ENCODE peak calls at places on chromosomes 5 and 9, in ten cellular contexts. One of them, this sample, is unnamed.

GRCh38 chr5:159156839-159157238 is 52.5 kb downstream of the RNF145 start:
- DNase-seq in HFFc6: peak
- DNase-seq in mammary epithelial cell: peak
- DNase-seq in NCI-H510A treated with DMSO at 0.1 percent for 48 hours: peak
- DNase-seq in activated CD8-positive, alpha-beta memory T cell treated with anti-CD3 and anti-CD28 coated beads, Interleukin-2, amount 50 U/mL, for 48 hours: no peak
- DNase-seq in stimulated activated CD4-positive, alpha-beta T cell treated with anti-CD3 and anti-CD28 coated beads, Interleukin-1b, Interleukin-23, amount 100 ng/mL, for 1 hour: peak
- DNase-seq in ELF-1: peak
- DNase-seq in caudate nucleus: no peak
- DNase-seq in ovary: peak
- DNase-seq in HS-27A: peak
- DNase-seq in this sample: peak

GRCh38 chr5:42005561-42006153 is 80.6 kb downstream of the FBXO4 start:
- DNase-seq in caudate nucleus: no peak
- DNase-seq in mammary epithelial cell: peak
- DNase-seq in HS-27A: no peak
- DNase-seq in ovary: no peak
- DNase-seq in ELF-1: no peak
- DNase-seq in HFFc6: peak
- DNase-seq in NCI-H510A treated with DMSO at 0.1 percent for 48 hours: peak
- DNase-seq in activated CD8-positive, alpha-beta memory T cell treated with anti-CD3 and anti-CD28 coated beads, Interleukin-2, amount 50 U/mL, for 48 hours: no peak
- DNase-seq in stimulated activated CD4-positive, alpha-beta T cell treated with anti-CD3 and anti-CD28 coated beads, Interleukin-1b, Interleukin-23, amount 100 ng/mL, for 1 hour: no peak
- DNase-seq in this sample: no peak

GRCh38 chr5:114924784-114925183 is 244.9 kb downstream of the TRIM36 start:
- DNase-seq in mammary epithelial cell: no peak
- DNase-seq in caudate nucleus: no peak
- DNase-seq in ELF-1: peak
- DNase-seq in ovary: no peak
- DNase-seq in HS-27A: no peak
- DNase-seq in stimulated activated CD4-positive, alpha-beta T cell treated with anti-CD3 and anti-CD28 coated beads, Interleukin-1b, Interleukin-23, amount 100 ng/mL, for 1 hour: no peak
- DNase-seq in activated CD8-positive, alpha-beta memory T cell treated with anti-CD3 and anti-CD28 coated beads, Interleukin-2, amount 50 U/mL, for 48 hours: no peak
- DNase-seq in HFFc6: no peak
- DNase-seq in NCI-H510A treated with DMSO at 0.1 percent for 48 hours: no peak
- DNase-seq in this sample: no peak

GRCh38 chr9:115220339-115221009 is 102.5 kb upstream of the TNC start:
- DNase-seq in HS-27A: no peak
- DNase-seq in stimulated activated CD4-positive, alpha-beta T cell treated with anti-CD3 and anti-CD28 coated beads, Interleukin-1b, Interleukin-23, amount 100 ng/mL, for 1 hour: no peak
- DNase-seq in ELF-1: no peak
- DNase-seq in mammary epithelial cell: peak
- DNase-seq in NCI-H510A treated with DMSO at 0.1 percent for 48 hours: no peak
- DNase-seq in ovary: no peak
- DNase-seq in HFFc6: no peak
- DNase-seq in activated CD8-positive, alpha-beta memory T cell treated with anti-CD3 and anti-CD28 coated beads, Interleukin-2, amount 50 U/mL, for 48 hours: no peak
- DNase-seq in caudate nucleus: no peak
- DNase-seq in this sample: no peak

GRCh38 chr9:2241461-2241874 is 226.3 kb downstream of the SMARCA2 start:
- DNase-seq in HS-27A: no peak
- DNase-seq in ELF-1: peak
- DNase-seq in NCI-H510A treated with DMSO at 0.1 percent for 48 hours: peak
- DNase-seq in caudate nucleus: peak
- DNase-seq in stimulated activated CD4-positive, alpha-beta T cell treated with anti-CD3 and anti-CD28 coated beads, Interleukin-1b, Interleukin-23, amount 100 ng/mL, for 1 hour: no peak
- DNase-seq in activated CD8-positive, alpha-beta memory T cell treated with anti-CD3 and anti-CD28 coated beads, Interleukin-2, amount 50 U/mL, for 48 hours: no peak
- DNase-seq in HFFc6: peak
- DNase-seq in ovary: peak
- DNase-seq in mammary epithelial cell: no peak
- DNase-seq in this sample: no peak

GRCh38 chr9:77892171-77892570 is 139.4 kb downstream of the GNAQ start:
- DNase-seq in ovary: no peak
- DNase-seq in ELF-1: no peak
- DNase-seq in stimulated activated CD4-positive, alpha-beta T cell treated with anti-CD3 and anti-CD28 coated beads, Interleukin-1b, Interleukin-23, amount 100 ng/mL, for 1 hour: no peak
- DNase-seq in HFFc6: no peak
- DNase-seq in NCI-H510A treated with DMSO at 0.1 percent for 48 hours: no peak
- DNase-seq in mammary epithelial cell: no peak
- DNase-seq in HS-27A: no peak
- DNase-seq in activated CD8-positive, alpha-beta memory T cell treated with anti-CD3 and anti-CD28 coated beads, Interleukin-2, amount 50 U/mL, for 48 hours: no peak
- DNase-seq in caudate nucleus: no peak
- DNase-seq in this sample: no peak

GRCh38 chr5:56314536-56314935 is 81.4 kb upstream of the ANKRD55 start:
- DNase-seq in HFFc6: no peak
- DNase-seq in ovary: no peak
- DNase-seq in ELF-1: peak
- DNase-seq in mammary epithelial cell: no peak
- DNase-seq in stimulated activated CD4-positive, alpha-beta T cell treated with anti-CD3 and anti-CD28 coated beads, Interleukin-1b, Interleukin-23, amount 100 ng/mL, for 1 hour: peak
- DNase-seq in HS-27A: no peak
- DNase-seq in caudate nucleus: no peak
- DNase-seq in activated CD8-positive, alpha-beta memory T cell treated with anti-CD3 and anti-CD28 coated beads, Interleukin-2, amount 50 U/mL, for 48 hours: no peak
- DNase-seq in NCI-H510A treated with DMSO at 0.1 percent for 48 hours: no peak
- DNase-seq in this sample: no peak

GRCh38 chr5:148972958-148973357 is 89.9 kb downstream of the SH3TC2 start:
- DNase-seq in HFFc6: peak
- DNase-seq in ovary: no peak
- DNase-seq in mammary epithelial cell: peak
- DNase-seq in ELF-1: peak
- DNase-seq in stimulated activated CD4-positive, alpha-beta T cell treated with anti-CD3 and anti-CD28 coated beads, Interleukin-1b, Interleukin-23, amount 100 ng/mL, for 1 hour: no peak
- DNase-seq in HS-27A: peak
- DNase-seq in NCI-H510A treated with DMSO at 0.1 percent for 48 hours: no peak
- DNase-seq in caudate nucleus: no peak
- DNase-seq in activated CD8-positive, alpha-beta memory T cell treated with anti-CD3 and anti-CD28 coated beads, Interleukin-2, amount 50 U/mL, for 48 hours: no peak
- DNase-seq in this sample: peak

GRCh38 chr5:172410160-172410559 is 44.2 kb downstream of the SH3PXD2B start:
- DNase-seq in ovary: no peak
- DNase-seq in HS-27A: no peak
- DNase-seq in activated CD8-positive, alpha-beta memory T cell treated with anti-CD3 and anti-CD28 coated beads, Interleukin-2, amount 50 U/mL, for 48 hours: peak
- DNase-seq in NCI-H510A treated with DMSO at 0.1 percent for 48 hours: no peak
- DNase-seq in ELF-1: no peak
- DNase-seq in HFFc6: peak
- DNase-seq in stimulated activated CD4-positive, alpha-beta T cell treated with anti-CD3 and anti-CD28 coated beads, Interleukin-1b, Interleukin-23, amount 100 ng/mL, for 1 hour: no peak
- DNase-seq in caudate nucleus: no peak
- DNase-seq in mammary epithelial cell: peak
- DNase-seq in this sample: no peak

GRCh38 chr5:76331139-76331538 is 71.9 kb upstream of the IQGAP2 start:
- DNase-seq in activated CD8-positive, alpha-beta memory T cell treated with anti-CD3 and anti-CD28 coated beads, Interleukin-2, amount 50 U/mL, for 48 hours: no peak
- DNase-seq in ovary: no peak
- DNase-seq in NCI-H510A treated with DMSO at 0.1 percent for 48 hours: no peak
- DNase-seq in HS-27A: no peak
- DNase-seq in ELF-1: no peak
- DNase-seq in mammary epithelial cell: no peak
- DNase-seq in HFFc6: no peak
- DNase-seq in caudate nucleus: no peak
- DNase-seq in stimulated activated CD4-positive, alpha-beta T cell treated with anti-CD3 and anti-CD28 coated beads, Interleukin-1b, Interleukin-23, amount 100 ng/mL, for 1 hour: no peak
- DNase-seq in this sample: no peak

GRCh38 chr9:128987800-128988199 is 40.3 kb downstream of the NUP188 start:
- DNase-seq in ovary: no peak
- DNase-seq in NCI-H510A treated with DMSO at 0.1 percent for 48 hours: no peak
- DNase-seq in mammary epithelial cell: peak
- DNase-seq in stimulated activated CD4-positive, alpha-beta T cell treated with anti-CD3 and anti-CD28 coated beads, Interleukin-1b, Interleukin-23, amount 100 ng/mL, for 1 hour: no peak
- DNase-seq in HFFc6: peak
- DNase-seq in ELF-1: no peak
- DNase-seq in activated CD8-positive, alpha-beta memory T cell treated with anti-CD3 and anti-CD28 coated beads, Interleukin-2, amount 50 U/mL, for 48 hours: no peak
- DNase-seq in caudate nucleus: no peak
- DNase-seq in HS-27A: peak
- DNase-seq in this sample: no peak

GRCh38 chr9:84230355-84231136 is 110.0 kb downstream of the SLC28A3 start:
- DNase-seq in NCI-H510A treated with DMSO at 0.1 percent for 48 hours: no peak
- DNase-seq in ovary: no peak
- DNase-seq in mammary epithelial cell: no peak
- DNase-seq in HFFc6: peak
- DNase-seq in HS-27A: no peak
- DNase-seq in caudate nucleus: no peak
- DNase-seq in ELF-1: peak
- DNase-seq in activated CD8-positive, alpha-beta memory T cell treated with anti-CD3 and anti-CD28 coated beads, Interleukin-2, amount 50 U/mL, for 48 hours: no peak
- DNase-seq in stimulated activated CD4-positive, alpha-beta T cell treated with anti-CD3 and anti-CD28 coated beads, Interleukin-1b, Interleukin-23, amount 100 ng/mL, for 1 hour: no peak
- DNase-seq in this sample: no peak

GRCh38 chr9:78294290-78295176 is 2.4 kb upstream of the PSAT1 start:
- DNase-seq in NCI-H510A treated with DMSO at 0.1 percent for 48 hours: no peak
- DNase-seq in mammary epithelial cell: no peak
- DNase-seq in ovary: no peak
- DNase-seq in HFFc6: no peak
- DNase-seq in ELF-1: no peak
- DNase-seq in stimulated activated CD4-positive, alpha-beta T cell treated with anti-CD3 and anti-CD28 coated beads, Interleukin-1b, Interleukin-23, amount 100 ng/mL, for 1 hour: no peak
- DNase-seq in activated CD8-positive, alpha-beta memory T cell treated with anti-CD3 and anti-CD28 coated beads, Interleukin-2, amount 50 U/mL, for 48 hours: no peak
- DNase-seq in HS-27A: no peak
- DNase-seq in caudate nucleus: no peak
- DNase-seq in this sample: no peak